ENCODE peak calls at places on chromosomes 4 and X, in five cellular contexts. T is brain microvascular endothelial cell, Q is lower lobe of right lung, X is HFF-Myc, A is left lung. U is an unnamed sample.

GRCh38 chr4:119300388-119301131 is 21.4 kb downstream of the FABP2 start:
- DNase-seq in T (peak; percentile 90), Q (peak; percentile 99), X (peak; percentile 68), A (peak; percentile 99), U (peak; percentile 82)

GRCh38 chr4:10016169-10016568 is 5.1 kb downstream of the SLC2A9 start:
- DNase-seq in T (no peak), Q (no peak), X (no peak), A (no peak), U (no peak)

GRCh38 chrX:39309018-39309620 is 507.9 kb downstream of the MID1IP1 start:
- DNase-seq in T (peak; percentile 33), Q (no peak), X (peak; percentile 3), A (no peak), U (no peak)

GRCh38 chrX:121987163-121987562 is 939.8 kb downstream of the GLUD2 start:
- DNase-seq in T (no peak), Q (no peak), X (peak; percentile 62), A (no peak), U (no peak)

GRCh38 chr4:7831330-7831729 is 108.3 kb downstream of the AFAP1 start:
- DNase-seq in T (peak; percentile 88), Q (no peak), X (peak; percentile 74), A (no peak), U (no peak)

GRCh38 chrX:107714196-107714811 is 61.3 kb downstream of the TSC22D3 start:
- DNase-seq in T (no peak), Q (peak; percentile 54), X (no peak), A (no peak), U (no peak)

GRCh38 chrX:48468693-48469691 is 1.1 kb downstream of the SLC38A5 start:
- DNase-seq in T (no peak), Q (no peak), X (no peak), A (no peak), U (no peak)

GRCh38 chrX:11113731-11114130 is 2.6 kb downstream of the HCCS start:
- DNase-seq in T (no peak), Q (no peak), X (no peak), A (no peak), U (no peak)

GRCh38 chr4:173424899-173425805 is 26.2 kb upstream of the SCRG1 start:
- DNase-seq in T (peak; percentile 76), Q (no peak), X (no peak), A (no peak), U (no peak)

GRCh38 chrX:48071064-48071985 is at the start of gene ZNF630:
- DNase-seq in T (peak; percentile 48), Q (peak; percentile 84), X (no peak), A (peak; percentile 88), U (peak; percentile 46)

GRCh38 chrX:108312938-108313337 is 125.3 kb downstream of the COL4A6 start:
- DNase-seq in T (peak; percentile 70), Q (peak; percentile 29), X (peak; percentile 70), A (no peak), U (no peak)

GRCh38 chr4:14524236-14524635 is 478.0 kb upstream of the CPEB2 start:
- DNase-seq in T (peak; percentile 41), Q (no peak), X (no peak), A (no peak), U (no peak)

GRCh38 chr4:30555778-30556177 is 164.4 kb upstream of the PCDH7 start:
- DNase-seq in T (no peak), Q (no peak), X (no peak), A (no peak), U (no peak)

GRCh38 chrX:54423161-54423888 is 16.9 kb upstream of the TSR2 start:
- DNase-seq in T (peak; percentile 3), Q (no peak), X (no peak), A (no peak), U (no peak)

GRCh38 chr4:138851626-138852443 is 163.7 kb upstream of the NOCT start:
- DNase-seq in T (no peak), Q (no peak), X (no peak), A (no peak), U (no peak)

GRCh38 chr4:5069916-5070315 is 18.6 kb downstream of the STK32B start:
- DNase-seq in T (no peak), Q (no peak), X (no peak), A (no peak), U (no peak)

GRCh38 chr4:112604590-112604989 is 32.1 kb downstream of the ZGRF1 start:
- DNase-seq in T (peak; percentile 76), Q (no peak), X (peak; percentile 39), A (no peak), U (no peak)

GRCh38 chr4:86536166-86536565 is 57.9 kb upstream of the PTPN13 start:
- DNase-seq in T (no peak), Q (no peak), X (no peak), A (no peak), U (no peak)

GRCh38 chr4:180923476-180923875 is 1319.7 kb upstream of the TENM3 start:
- DNase-seq in T (no peak), Q (no peak), X (no peak), A (no peak), U (no peak)

GRCh38 chrX:146241902-146242301 is 424.3 kb downstream of the SLITRK2 start:
- DNase-seq in T (no peak), Q (no peak), X (no peak), A (no peak), U (no peak)

GRCh38 chrX:136397001-136397400 is 90.7 kb upstream of the BRS3 start:
- DNase-seq in T (no peak), Q (no peak), X (no peak), A (no peak), U (no peak)

GRCh38 chr4:7861440-7861881 is 78.2 kb downstream of the AFAP1 start:
- DNase-seq in T (peak; percentile 87), Q (no peak), X (peak; percentile 63), A (no peak), U (no peak)

GRCh38 chr4:70895405-70895804 is 6.8 kb upstream of the MOB1B start:
- DNase-seq in T (peak; percentile 38), Q (no peak), X (no peak), A (no peak), U (no peak)

GRCh38 chrX:47900833-47901232 is 64.1 kb downstream of the ZNF81 start:
- DNase-seq in T (no peak), Q (no peak), X (no peak), A (no peak), U (no peak)

GRCh38 chrX:71489540-71489939 is 43.4 kb upstream of the OGT start:
- DNase-seq in T (no peak), Q (no peak), X (no peak), A (no peak), U (no peak)

GRCh38 chrX:7330971-7331746 is 183.2 kb upstream of the PUDP start:
- DNase-seq in T (peak; percentile 72), Q (no peak), X (peak; percentile 58), A (no peak), U (no peak)

GRCh38 chr4:89509708-89510269 is 202.2 kb upstream of the GPRIN3 start:
- DNase-seq in T (peak; percentile 16), Q (no peak), X (no peak), A (no peak), U (no peak)

GRCh38 chrX:13254076-13254785 is 65.6 kb downstream of the ATXN3L start:
- DNase-seq in T (peak; percentile 34), Q (peak; percentile 55), X (no peak), A (peak; percentile 54), U (no peak)

GRCh38 chr4:5588046-5588445 is 120.3 kb downstream of the EVC2 start:
- DNase-seq in T (no peak), Q (no peak), X (no peak), A (no peak), U (no peak)

GRCh38 chrX:41491267-41492004 is 44.3 kb downstream of the NYX start:
- DNase-seq in T (peak; percentile 71), Q (no peak), X (peak; percentile 41), A (no peak), U (no peak)

GRCh38 chrX:26908218-26908617 is 554.9 kb downstream of the PPP4R3C start:
- DNase-seq in T (no peak), Q (no peak), X (no peak), A (no peak), U (no peak)
- TF ChIP-seq CTCF in T (no peak), Q (no peak), X (no peak), A (no peak), U (peak; percentile 27)

GRCh38 chr4:115537387-115537786 is 424.0 kb upstream of the NDST4 start:
- DNase-seq in T (no peak), Q (no peak), X (no peak), A (no peak), U (no peak)
- TF ChIP-seq CTCF in T (no peak), Q (peak; percentile 25), X (no peak), A (no peak), U (peak; percentile 26)

GRCh38 chr4:123994917-123995316 is 598.3 kb downstream of the SPRY1 start:
- DNase-seq in T (no peak), Q (no peak), X (no peak), A (no peak), U (no peak)
- TF ChIP-seq CTCF in T (peak; percentile 49), Q (no peak), X (peak; percentile 11), A (no peak), U (no peak)

GRCh38 chr4:158255727-158256324 is 45.5 kb downstream of the TMEM144 start:
- DNase-seq in T (peak; percentile 52), Q (no peak), X (peak; percentile 11), A (no peak), U (no peak)
- TF ChIP-seq CTCF in T (peak; percentile 70), Q (peak; percentile 77), X (peak; percentile 59), A (peak; percentile 74), U (peak; percentile 51)

GRCh38 chrX:102899940-102900916 is 36.8 kb upstream of the RAB40AL start:
- DNase-seq in T (peak; percentile 80), Q (peak; percentile 47), X (peak; percentile 21), A (no peak), U (peak; percentile 34)
- TF ChIP-seq CTCF in T (peak; percentile 83), Q (peak; percentile 53), X (peak; percentile 62), A (peak; percentile 44), U (peak; percentile 55)

DNA sequence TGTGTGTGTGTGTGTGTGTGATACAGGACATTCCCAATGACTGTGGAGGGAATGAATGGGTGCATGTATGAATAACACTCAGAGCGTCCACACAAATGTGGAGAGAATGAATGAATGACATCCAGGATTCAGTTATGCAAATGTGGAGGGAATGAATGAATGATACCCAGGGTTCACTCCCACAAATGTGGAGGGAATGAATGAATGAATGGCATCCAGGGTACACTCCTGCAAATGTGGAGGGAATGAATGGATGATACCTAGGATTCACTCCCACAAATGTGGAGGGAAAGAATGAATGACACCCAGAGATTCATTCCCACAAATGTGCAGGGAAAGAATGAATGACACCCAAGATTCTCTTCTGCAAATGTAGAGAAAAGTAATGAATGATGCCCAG is 36.0 kb upstream of the ASMTL start:
- DNase-seq in T (no peak), Q (no peak), X (no peak), A (no peak), U (no peak)
- TF ChIP-seq CTCF in T (no peak), Q (no peak), X (no peak), A (no peak), U (no peak)

GRCh38 chr4:2009651-2010233 is 968 bp upstream of the NELFA start:
- DNase-seq in T (peak; percentile 41), Q (peak; percentile 79), X (peak; percentile 10), A (peak; percentile 88), U (no peak)
- TF ChIP-seq CTCF in T (peak; percentile 60), Q (peak; percentile 23), X (peak; percentile 8), A (no peak), U (no peak)

DNA sequence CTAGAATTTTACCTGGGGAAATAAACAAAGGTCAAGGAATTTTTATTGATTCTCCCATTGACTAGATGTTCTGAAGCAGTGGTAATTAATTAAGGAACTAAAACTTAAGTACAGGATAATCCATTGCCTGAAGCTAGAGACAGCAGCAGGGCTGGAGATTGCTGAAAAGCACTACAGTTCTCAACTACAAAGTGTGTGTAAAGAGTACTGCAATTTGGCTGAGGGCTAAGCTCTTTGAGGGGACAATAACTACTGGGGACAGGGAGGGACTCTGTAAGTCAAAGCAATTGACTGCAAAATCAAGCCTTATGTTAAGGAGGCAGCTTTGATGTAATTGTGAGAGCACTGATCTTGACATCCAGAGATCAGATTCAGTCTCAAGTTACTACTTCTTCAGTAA is 260.4 kb downstream of the GALNTL6 start:
- DNase-seq in T (no peak), Q (no peak), X (no peak), A (no peak), U (no peak)
- TF ChIP-seq CTCF in T (no peak), Q (no peak), X (no peak), A (no peak), U (no peak)